ENCODE peak calls at places on chromosome 6, in eight cellular contexts. G, Q, M, H, X, N, C and O are unnamed samples.

GRCh38 chr6:117188627-117189201 is 76.6 kb upstream of the VGLL2 start:
- DNase-seq in Q (no peak), H (no peak), N (no peak), M (no peak), C (no peak), G (peak; percentile 8), X (no peak), O (no peak)

GRCh38 chr6:154450498-154450897 is 60.0 kb downstream of the CNKSR3 start:
- DNase-seq in Q (no peak), H (no peak), G (peak; percentile 30), X (no peak), N (no peak), C (no peak), M (no peak), O (no peak)

GRCh38 chr6:143596857-143597256 is 80.9 kb upstream of the PHACTR2 start:
- DNase-seq in Q (no peak), M (no peak), H (no peak), C (no peak), X (no peak), G (no peak), N (no peak), O (no peak)

GRCh38 chr6:33163540-33163939 is 28.7 kb downstream of the COL11A2 start:
- DNase-seq in C (no peak), H (no peak), N (no peak), M (no peak), G (no peak), Q (no peak), X (no peak), O (no peak)

GRCh38 chr6:136726837-136727557 is 65.3 kb downstream of the MAP3K5 start:
- DNase-seq in X (no peak), G (no peak), M (no peak), H (no peak), C (no peak), N (no peak), Q (no peak), O (no peak)

GRCh38 chr6:170189236-170189635 is 101.6 kb downstream of the DLL1 start:
- DNase-seq in Q (no peak), G (no peak), N (no peak), X (no peak), C (no peak), H (no peak), M (peak; percentile 78), O (no peak)

GRCh38 chr6:121160276-121160675 is 174.0 kb downstream of the TBC1D32 start:
- DNase-seq in X (no peak), H (no peak), G (no peak), C (no peak), Q (no peak), N (no peak), M (no peak), O (no peak)

GRCh38 chr6:52328303-52328662 is 33.7 kb upstream of the PAQR8 start:
- DNase-seq in H (no peak), C (no peak), N (no peak), X (no peak), Q (no peak), M (no peak), G (no peak), O (no peak)

GRCh38 chr6:97437087-97437486 is 154.1 kb upstream of the MMS22L start:
- DNase-seq in Q (peak; percentile 30), C (no peak), G (peak; percentile 71), M (no peak), H (no peak), X (no peak), N (no peak), O (peak; percentile 50)

GRCh38 chr6:144534123-144534676 is 249.1 kb downstream of the UTRN start:
- DNase-seq in Q (no peak), C (no peak), M (no peak), X (no peak), H (no peak), G (no peak), N (no peak), O (no peak)

GRCh38 chr6:169545956-169546355 is 155.9 kb downstream of the WDR27 start:
- DNase-seq in X (no peak), N (no peak), Q (no peak), C (no peak), M (no peak), H (no peak), G (no peak), O (no peak)

GRCh38 chr6:158150701-158151100 is 17.4 kb downstream of the SERAC1 start:
- DNase-seq in M (no peak), C (no peak), H (no peak), N (no peak), Q (no peak), X (no peak), G (no peak), O (no peak)

GRCh38 chr6:40383348-40384115 is 203.6 kb downstream of the LRFN2 start:
- DNase-seq in N (no peak), M (no peak), H (no peak), G (no peak), X (no peak), Q (no peak), C (no peak), O (no peak)

GRCh38 chr6:86010915-86011786 is 368.5 kb upstream of the SYNCRIP start:
- DNase-seq in M (peak; percentile 46), Q (no peak), X (no peak), N (no peak), C (no peak), H (no peak), G (no peak), O (no peak)

GRCh38 chr6:169248521-169248971 is 5.1 kb downstream of the THBS2 start:
- DNase-seq in Q (no peak), C (no peak), G (no peak), H (no peak), N (no peak), X (no peak), M (peak; percentile 81), O (no peak)

GRCh38 chr6:150528648-150529285 is 70.9 kb upstream of the PLEKHG1 start:
- DNase-seq in H (no peak), M (no peak), X (no peak), N (no peak), Q (no peak), G (peak; percentile 43), C (peak; percentile 23), O (no peak)

GRCh38 chr6:130967502-130968469 is 95.3 kb downstream of the EPB41L2 start:
- DNase-seq in G (no peak), X (no peak), Q (no peak), H (no peak), M (no peak), N (no peak), C (no peak), O (no peak)